ENCODE peak calls at places on chromosome 3, in nine cellular contexts. P is activated CD8-positive, alpha-beta memory T cell treated with anti-CD3 and anti-CD28 coated beads for 48 hours; S is activated CD4-positive, alpha-beta T cell treated with anti-CD3 and anti-CD28 coated beads, Interleukin-2, amount 10 ng/mL, durations not matched to agents 7 days and 5 days; Z is GM23338; Y is renal cortical epithelial cell; I is NCI-H460; N is nephron progenitor cell; V is smooth muscle cell of the brain vasculature; R is type B pancreatic cell. L is an unnamed sample.

GRCh38 chr3:53808496-53808895 is 37.7 kb downstream of the CHDH start:
- DNase-seq in P (no peak), S (no peak), Z (no peak), Y (no peak), I (no peak), N (no peak), V (no peak), R (peak), L (no peak)

GRCh38 chr3:107224001-107224596 is 153.1 kb upstream of the CCDC54 start:
- DNase-seq in P (no peak), S (no peak), Z (no peak), Y (no peak), I (no peak), N (no peak), V (no peak), R (no peak), L (no peak)

GRCh38 chr3:61371123-61371522 is 119.9 kb upstream of the FHIT start:
- DNase-seq in P (no peak), S (peak), Z (peak), Y (peak), I (no peak), N (peak), V (no peak), R (no peak), L (no peak)

GRCh38 chr3:175392653-175393052 is 533.5 kb downstream of the NAALADL2 start:
- DNase-seq in P (no peak), S (no peak), Z (no peak), Y (peak), I (no peak), N (no peak), V (no peak), R (no peak), L (no peak)

GRCh38 chr3:159762981-159763465 is 225.6 kb upstream of the IL12A start:
- DNase-seq in P (peak), S (peak), Z (peak), Y (peak), I (peak), N (peak), V (peak), R (no peak), L (peak)

GRCh38 chr3:143119974-143120715 is 574 bp downstream of the CHST2 start:
- DNase-seq in P (peak), S (peak), Z (peak), Y (no peak), I (no peak), N (peak), V (no peak), R (peak), L (peak)

GRCh38 chr3:66609660-66610547 is 109.1 kb upstream of the LRIG1 start:
- DNase-seq in P (no peak), S (no peak), Z (peak), Y (peak), I (no peak), N (peak), V (peak), R (no peak), L (no peak)

GRCh38 chr3:66035763-66036477 is 2.8 kb downstream of the MAGI1 start:
- DNase-seq in P (no peak), S (no peak), Z (peak), Y (peak), I (no peak), N (no peak), V (no peak), R (no peak), L (no peak)

GRCh38 chr3:16203671-16204629 is 29.5 kb downstream of the GALNT15 start:
- DNase-seq in P (no peak), S (no peak), Z (peak), Y (peak), I (no peak), N (no peak), V (no peak), R (no peak), L (no peak)

GRCh38 chr3:152444029-152444641 is 175.4 kb downstream of the MBNL1 start:
- DNase-seq in P (no peak), S (no peak), Z (peak), Y (peak), I (peak), N (no peak), V (peak), R (no peak), L (no peak)

GRCh38 chr3:112315791-112316190 is 17.2 kb upstream of the CD200 start:
- DNase-seq in P (no peak), S (no peak), Z (no peak), Y (no peak), I (no peak), N (no peak), V (no peak), R (no peak), L (no peak)

GRCh38 chr3:143731776-143732175 is 116.5 kb downstream of the SLC9A9 start:
- DNase-seq in P (no peak), S (no peak), Z (no peak), Y (no peak), I (no peak), N (no peak), V (no peak), R (no peak), L (no peak)

GRCh38 chr3:113953677-113954076 is 5.9 kb downstream of the ZDHHC23 start:
- DNase-seq in P (no peak), S (no peak), Z (no peak), Y (no peak), I (no peak), N (no peak), V (no peak), R (no peak), L (no peak)